ENCODE peak calls at places on chromosome 11, in seven cellular contexts. E is A549, K is dorsolateral prefrontal cortex, J is neuronal stem cell, S is mesenchymal stem cell, D is body of pancreas, B is thoracic aorta. G is an unnamed sample.

GRCh38 chr11:91299980-91300379 is 924.6 kb upstream of the FAT3 start:
- DNase-seq in E (no peak), K (no peak), J (no peak), S (peak; percentile 49), D (no peak), B (no peak), G (no peak)

GRCh38 chr11:118012083-118012669 is 26.0 kb downstream of the IL10RA start:
- DNase-seq in E (no peak), K (no peak), J (no peak), S (peak; percentile 22), D (no peak), B (no peak), G (peak; percentile 71)

GRCh38 chr11:112961146-112961668 is at the start of gene NCAM1:
- DNase-seq in E (peak; percentile 68), K (peak; percentile 96), J (peak; percentile 98), S (peak; percentile 90), D (peak; percentile 67), B (peak; percentile 5), G (peak; percentile 68)

GRCh38 chr11:76240143-76240505 is 33.8 kb upstream of the WNT11 start:
- DNase-seq in E (no peak), K (no peak), J (no peak), S (no peak), D (no peak), B (no peak), G (no peak)

GRCh38 chr11:134385774-134386565 is 26.1 kb downstream of the B3GAT1 start:
- DNase-seq in E (no peak), K (peak; percentile 77), J (no peak), S (no peak), D (no peak), B (no peak), G (no peak)

GRCh38 chr11:72471005-72471898 is 36.9 kb upstream of the CLPB start:
- DNase-seq in E (peak; percentile 72), K (peak; percentile 73), J (peak; percentile 70), S (peak; percentile 79), D (peak; percentile 69), B (no peak), G (peak; percentile 78)

GRCh38 chr11:96091476-96091875 is 167.6 kb upstream of the MTMR2 start:
- DNase-seq in E (peak; percentile 23), K (no peak), J (no peak), S (no peak), D (no peak), B (no peak), G (no peak)

GRCh38 chr11:55895216-55895615 is 12.1 kb downstream of the TRIM51 start:
- DNase-seq in E (no peak), K (no peak), J (no peak), S (no peak), D (no peak), B (no peak), G (no peak)

GRCh38 chr11:66639066-66639813 is 737 bp downstream of the RBM4 start:
- DNase-seq in E (peak; percentile 31), K (no peak), J (no peak), S (peak; percentile 73), D (no peak), B (no peak), G (no peak)

GRCh38 chr11:13415201-13415600 is 47.8 kb downstream of the BTBD10 start:
- DNase-seq in E (no peak), K (no peak), J (no peak), S (no peak), D (no peak), B (no peak), G (no peak)

GRCh38 chr11:11806074-11806473 is 35.7 kb upstream of the USP47 start:
- DNase-seq in E (no peak), K (no peak), J (no peak), S (no peak), D (no peak), B (no peak), G (no peak)
- H3K27ac ChIP-seq in E (no peak overlapping the region), K (peak overlapping the region; percentile 90), J (no peak overlapping the region), S (no peak overlapping the region), D (no peak overlapping the region), B (no peak overlapping the region), G (no peak overlapping the region)

GRCh38 chr11:9600166-9600565 is 26.7 kb downstream of the WEE1 start:
- DNase-seq in E (no peak), K (no peak), J (no peak), S (no peak), D (no peak), B (no peak), G (no peak)

GRCh38 chr11:9601876-9602199 is 28.4 kb downstream of the WEE1 start:
- DNase-seq in E (no peak), K (no peak), J (no peak), S (no peak), D (no peak), B (no peak), G (no peak)

GRCh38 chr11:9604134-9604533 is 30.7 kb downstream of the WEE1 start:
- DNase-seq in E (no peak), K (no peak), J (no peak), S (no peak), D (no peak), B (no peak), G (no peak)

GRCh38 chr11:9600651-9601040 is 27.2 kb downstream of the WEE1 start:
- DNase-seq in E (no peak), K (no peak), J (no peak), S (peak; percentile 45), D (no peak), B (no peak), G (no peak)

DNA sequence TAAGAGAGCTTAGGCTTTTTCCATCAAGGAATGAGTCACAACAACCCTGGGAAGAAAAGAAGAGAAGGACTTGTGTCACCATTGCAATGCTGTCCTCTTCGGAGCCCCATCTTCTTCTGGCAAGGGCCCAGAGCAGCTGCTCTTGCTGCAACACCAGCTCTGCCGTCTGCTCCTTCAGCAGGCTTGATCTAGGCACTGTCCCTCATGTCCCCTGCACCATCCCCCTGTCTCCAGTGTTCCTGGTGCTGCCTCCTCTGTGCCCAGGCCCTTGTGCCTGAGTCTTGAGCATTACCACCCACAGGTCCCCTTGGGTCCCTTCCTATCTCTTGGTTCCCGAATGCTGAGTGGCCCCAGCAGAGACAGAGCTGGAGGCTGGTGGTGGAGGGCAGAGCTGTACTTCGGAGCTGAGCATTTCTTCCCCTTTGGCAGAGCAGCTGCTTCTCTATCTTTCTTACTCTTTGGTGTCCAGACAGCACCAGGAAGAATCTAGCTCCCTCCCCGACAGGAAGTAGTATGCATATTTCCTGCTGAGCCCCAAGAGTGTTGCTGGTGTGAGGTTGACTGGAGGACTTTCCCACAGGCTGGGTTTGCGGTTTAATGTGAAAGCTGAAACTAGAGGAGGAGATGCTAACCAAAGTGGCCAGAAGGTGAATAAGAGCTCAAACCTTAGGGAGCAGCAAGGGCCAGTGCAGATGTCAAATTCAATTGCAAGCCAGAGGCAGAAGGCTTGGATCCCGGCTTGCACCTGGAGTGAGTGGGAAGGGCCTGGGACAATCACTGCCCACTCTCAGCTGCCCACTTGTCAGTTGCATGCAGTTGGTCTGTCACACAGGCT is 27.8 kb downstream of the WEE1 start:
- DNase-seq in E (no peak), K (no peak), J (no peak), S (peak; percentile 82), D (peak; percentile 10), B (no peak), G (no peak)
- H3K27ac ChIP-seq in E (no peak overlapping the region), K (no peak overlapping the region), J (no peak overlapping the region), S (peak overlapping the region; percentile 76), D (no peak overlapping the region), B (no peak overlapping the region), G (no peak overlapping the region)

GRCh38 chr11:46341454-46341853 is 5.8 kb upstream of the DGKZ start:
- DNase-seq in E (no peak), K (no peak), J (no peak), S (no peak), D (no peak), B (no peak), G (no peak)
- H3K27ac ChIP-seq in E (no peak overlapping the region), K (peak overlapping the region; percentile 64), J (no peak overlapping the region), S (no peak overlapping the region), D (no peak overlapping the region), B (no peak overlapping the region), G (no peak overlapping the region)

DNA sequence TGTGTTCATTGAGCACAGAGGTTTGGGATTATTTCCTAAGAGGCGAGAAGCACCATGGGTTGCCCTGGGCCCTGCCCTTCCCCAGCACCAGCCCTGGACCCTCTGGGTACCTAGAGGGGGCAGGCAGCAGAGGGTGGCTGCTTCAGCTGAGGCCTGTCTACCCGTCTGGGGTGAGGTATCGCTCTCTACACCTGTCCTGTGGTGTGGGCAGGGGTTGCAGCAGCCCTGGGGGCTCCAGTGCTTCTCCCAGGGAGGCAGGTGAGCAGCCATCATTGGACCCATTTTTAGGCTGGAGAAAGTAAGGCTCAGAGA is 15.6 kb downstream of the PRDM11 start:
- DNase-seq in E (no peak), K (no peak), J (no peak), S (no peak), D (no peak), B (no peak), G (no peak)
- H3K27ac ChIP-seq in E (no peak overlapping the region), K (peak overlapping the region; percentile 55), J (no peak overlapping the region), S (no peak overlapping the region), D (peak overlapping the region; percentile 43), B (peak overlapping the region; percentile 79), G (peak overlapping the region; percentile 87)

GRCh38 chr11:1034456-1035295 is 1.8 kb downstream of the MUC6 start:
- DNase-seq in E (no peak), K (no peak), J (no peak), S (no peak), D (peak; percentile 76), B (no peak), G (no peak)

GRCh38 chr11:1032310-1032891 is 4.1 kb downstream of the MUC6 start:
- DNase-seq in E (no peak), K (no peak), J (no peak), S (no peak), D (no peak), B (no peak), G (no peak)

GRCh38 chr11:1035577-1036283 is 788 bp downstream of the MUC6 start:
- DNase-seq in E (no peak), K (no peak), J (no peak), S (no peak), D (no peak), B (no peak), G (no peak)

GRCh38 chr11:1033016-1033798 is 3.3 kb downstream of the MUC6 start:
- DNase-seq in E (no peak), K (no peak), J (no peak), S (no peak), D (peak; percentile 67), B (no peak), G (no peak)

GRCh38 chr11:1034001-1034400 is 2.5 kb downstream of the MUC6 start:
- DNase-seq in E (no peak), K (no peak), J (no peak), S (no peak), D (peak; percentile 85), B (no peak), G (no peak)
- H3K27ac ChIP-seq in E (no peak overlapping the region), K (no peak overlapping the region), J (no peak overlapping the region), S (no peak overlapping the region), D (peak overlapping the region; percentile 65), B (no peak overlapping the region), G (no peak overlapping the region)